ENCODE peak calls at places on chromosomes 5 and 9, in ten cellular contexts. T is cerebellum; N is stimulated activated CD4-positive, alpha-beta T cell treated with anti-CD3 and anti-CD28 coated beads, Interleukin-12 subunit alpha, Interleukin-12 subunit beta, amount 100 ng/mL, for 4 hours; I is NCI-H510A treated with DMSO at 0.1 percent for 48 hours; W is epithelial cell of esophagus; J is activated effector memory CD4-positive, alpha-beta T cell treated with anti-CD3 and anti-CD28 coated beads, Interleukin-2, amount 50 U/mL, for 16 hours; U is fibroblast of mammary gland; Q is hypothalamus; Y is HFF-Myc; X is mesothelial cell of epicardium. L is an unnamed sample.

GRCh38 chr5:10288600-10289213 is 19.0 kb downstream of the CMBL start:
- DNase-seq in U (no peak), I (peak), N (peak), W (peak), Y (no peak), J (peak), Q (peak), T (no peak), X (peak), L (peak)

GRCh38 chr9:9117866-9118265 is 1318.3 kb upstream of the DMAC1 start:
- DNase-seq in N (no peak), X (no peak), T (no peak), Q (no peak), J (no peak), I (peak), U (no peak), Y (no peak), W (no peak), L (no peak)

GRCh38 chr5:152551061-152551460 is 146.0 kb upstream of the NMUR2 start:
- DNase-seq in T (no peak), J (no peak), U (no peak), Y (no peak), I (no peak), N (no peak), W (no peak), Q (no peak), X (no peak), L (no peak)

GRCh38 chr9:122125158-122125890 is 32.2 kb upstream of the TTLL11 start:
- DNase-seq in Q (peak), J (peak), X (peak), N (peak), U (peak), Y (peak), W (peak), T (peak), I (peak), L (peak)

GRCh38 chr9:82606761-82607382 is 456.1 kb downstream of the RASEF start:
- DNase-seq in I (peak), X (peak), J (no peak), N (no peak), T (peak), Y (peak), Q (no peak), U (peak), W (peak), L (no peak)

GRCh38 chr5:179296150-179296821 is 49.0 kb downstream of the ADAMTS2 start:
- DNase-seq in Q (no peak), W (no peak), U (no peak), Y (no peak), I (no peak), T (no peak), J (peak), N (no peak), X (no peak), L (no peak)

GRCh38 chr9:86644315-86645034 is 290.3 kb upstream of the TUT7 start:
- DNase-seq in W (no peak), N (no peak), Q (no peak), J (no peak), T (no peak), U (no peak), X (no peak), I (no peak), Y (no peak), L (no peak)

GRCh38 chr9:34328500-34328982 is 527 bp downstream of the KIF24 start:
- DNase-seq in T (no peak), Y (no peak), X (no peak), W (peak), U (peak), I (peak), J (no peak), N (no peak), Q (no peak), L (no peak)

GRCh38 chr5:169826618-169827017 is 153.7 kb downstream of the INSYN2B start:
- DNase-seq in X (no peak), J (no peak), W (peak), N (no peak), U (no peak), Q (no peak), Y (no peak), I (no peak), T (no peak), L (no peak)

GRCh38 chr5:1526681-1527131 is 2.9 kb upstream of the LPCAT1 start:
- DNase-seq in T (no peak), J (peak), Q (no peak), U (no peak), W (no peak), X (peak), Y (no peak), N (no peak), I (no peak), L (peak)

GRCh38 chr9:70475211-70475610 is 60.8 kb upstream of the KLF9 start:
- DNase-seq in X (no peak), T (no peak), Q (no peak), I (no peak), W (no peak), Y (no peak), U (no peak), J (no peak), N (no peak), L (no peak)

GRCh38 chr5:72818866-72819534 is 2.5 kb downstream of the TNPO1 start:
- DNase-seq in Y (no peak), W (peak), N (peak), T (peak), I (peak), Q (peak), U (peak), X (no peak), J (peak), L (peak)

GRCh38 chr9:15135167-15135792 is 171.7 kb downstream of the TTC39B start:
- DNase-seq in U (peak), I (peak), N (peak), Q (peak), Y (peak), W (peak), X (peak), J (peak), T (peak), L (peak)

GRCh38 chr9:129197978-129198736 is 20.1 kb upstream of the IER5L start:
- DNase-seq in N (no peak), Y (no peak), U (peak), X (no peak), J (no peak), W (peak), T (no peak), I (no peak), Q (peak), L (no peak)

GRCh38 chr5:37575541-37576489 is 196.7 kb downstream of the WDR70 start:
- DNase-seq in Y (no peak), I (no peak), Q (no peak), W (no peak), J (no peak), N (no peak), T (no peak), U (no peak), X (no peak), L (no peak)

GRCh38 chr5:89722538-89722937 is 687.0 kb downstream of the CETN3 start:
- DNase-seq in W (no peak), X (no peak), I (no peak), U (no peak), T (no peak), Y (no peak), J (no peak), N (no peak), Q (no peak), L (no peak)

GRCh38 chr5:83632874-83633273 is 87.8 kb downstream of the HAPLN1 start:
- DNase-seq in T (no peak), J (no peak), X (no peak), W (peak), Y (peak), Q (no peak), I (no peak), N (no peak), U (peak), L (no peak)

GRCh38 chr9:125374443-125375309 is 113.0 kb downstream of the GAPVD1 start:
- DNase-seq in U (peak), W (peak), J (peak), Y (peak), N (peak), X (peak), I (peak), T (peak), Q (peak), L (peak)

GRCh38 chr9:133199648-133200321 is 9.3 kb downstream of the OBP2B start:
- DNase-seq in Q (no peak), Y (no peak), J (peak), I (peak), N (peak), T (no peak), X (no peak), U (peak), W (no peak), L (peak)

L was measured in activated CD8-positive, alpha-beta memory T cell treated with anti-CD3 and anti-CD28 coated beads, Interleukin-2, amount 50 U/mL, for 4 hours.